ENCODE peak calls at places on chromosomes 16 and 17, in nine cellular contexts. One of them, this sample, is unnamed.

GRCh38 chr17:61415374-61416210 is 15.9 kb downstream of the TBX2 start:
- DNase-seq in pancreas: no peak
- DNase-seq in T47D: no peak
- DNase-seq in activated naive CD4-positive, alpha-beta T cell: no peak
- DNase-seq in adipocyte: peak
- DNase-seq in stromal cell of bone marrow: no peak
- DNase-seq in GM13976: no peak
- DNase-seq in activated T-cell treated with anti-CD3 and anti-CD28 coated beads, Interleukin-2, amount 50 U/mL, for 4 hours: no peak
- DNase-seq in NAMALWA: no peak
- DNase-seq in this sample: peak

GRCh38 chr17:44351961-44352921 is 7.1 kb downstream of the GRN start:
- DNase-seq in pancreas: peak
- DNase-seq in T47D: peak
- DNase-seq in activated naive CD4-positive, alpha-beta T cell: no peak
- DNase-seq in adipocyte: no peak
- DNase-seq in stromal cell of bone marrow: no peak
- DNase-seq in GM13976: peak
- DNase-seq in activated T-cell treated with anti-CD3 and anti-CD28 coated beads, Interleukin-2, amount 50 U/mL, for 4 hours: no peak
- DNase-seq in NAMALWA: no peak
- DNase-seq in this sample: no peak

GRCh38 chr16:85419503-85420408 is 193.4 kb upstream of the GSE1 start:
- DNase-seq in pancreas: peak
- DNase-seq in T47D: no peak
- DNase-seq in activated naive CD4-positive, alpha-beta T cell: no peak
- DNase-seq in adipocyte: no peak
- DNase-seq in stromal cell of bone marrow: no peak
- DNase-seq in GM13976: no peak
- DNase-seq in activated T-cell treated with anti-CD3 and anti-CD28 coated beads, Interleukin-2, amount 50 U/mL, for 4 hours: no peak
- DNase-seq in NAMALWA: no peak
- DNase-seq in this sample: no peak

GRCh38 chr17:21289902-21290571 is 5.5 kb downstream of the MAP2K3 start:
- DNase-seq in pancreas: peak
- DNase-seq in T47D: no peak
- DNase-seq in activated naive CD4-positive, alpha-beta T cell: no peak
- DNase-seq in adipocyte: no peak
- DNase-seq in stromal cell of bone marrow: no peak
- DNase-seq in GM13976: no peak
- DNase-seq in activated T-cell treated with anti-CD3 and anti-CD28 coated beads, Interleukin-2, amount 50 U/mL, for 4 hours: no peak
- DNase-seq in NAMALWA: no peak
- DNase-seq in this sample: no peak

GRCh38 chr17:18257747-18258355 is 687 bp downstream of the FLII start:
- DNase-seq in pancreas: peak
- DNase-seq in T47D: peak
- DNase-seq in activated naive CD4-positive, alpha-beta T cell: no peak
- DNase-seq in adipocyte: peak
- DNase-seq in stromal cell of bone marrow: peak
- DNase-seq in GM13976: peak
- DNase-seq in activated T-cell treated with anti-CD3 and anti-CD28 coated beads, Interleukin-2, amount 50 U/mL, for 4 hours: peak
- DNase-seq in NAMALWA: peak
- DNase-seq in this sample: peak

GRCh38 chr17:78762007-78762406 is 20.1 kb downstream of the CYTH1 start:
- DNase-seq in pancreas: no peak
- DNase-seq in T47D: no peak
- DNase-seq in activated naive CD4-positive, alpha-beta T cell: no peak
- DNase-seq in adipocyte: no peak
- DNase-seq in stromal cell of bone marrow: no peak
- DNase-seq in GM13976: no peak
- DNase-seq in activated T-cell treated with anti-CD3 and anti-CD28 coated beads, Interleukin-2, amount 50 U/mL, for 4 hours: no peak
- DNase-seq in NAMALWA: no peak
- DNase-seq in this sample: no peak

GRCh38 chr17:38868095-38868967 is 1.5 kb upstream of the LASP1 start:
- DNase-seq in pancreas: no peak
- DNase-seq in T47D: no peak
- DNase-seq in activated naive CD4-positive, alpha-beta T cell: no peak
- DNase-seq in adipocyte: peak
- DNase-seq in stromal cell of bone marrow: peak
- DNase-seq in GM13976: no peak
- DNase-seq in activated T-cell treated with anti-CD3 and anti-CD28 coated beads, Interleukin-2, amount 50 U/mL, for 4 hours: no peak
- DNase-seq in NAMALWA: peak
- DNase-seq in this sample: no peak

GRCh38 chr17:2337811-2338657 is 733 bp downstream of the SGSM2 start:
- DNase-seq in pancreas: peak
- DNase-seq in T47D: peak
- DNase-seq in activated naive CD4-positive, alpha-beta T cell: no peak
- DNase-seq in adipocyte: peak
- DNase-seq in stromal cell of bone marrow: peak
- DNase-seq in GM13976: peak
- DNase-seq in activated T-cell treated with anti-CD3 and anti-CD28 coated beads, Interleukin-2, amount 50 U/mL, for 4 hours: peak
- DNase-seq in NAMALWA: peak
- DNase-seq in this sample: peak

GRCh38 chr16:78376452-78376851 is 277.0 kb downstream of the WWOX start:
- DNase-seq in pancreas: no peak
- DNase-seq in T47D: no peak
- DNase-seq in activated naive CD4-positive, alpha-beta T cell: no peak
- DNase-seq in adipocyte: no peak
- DNase-seq in stromal cell of bone marrow: no peak
- DNase-seq in GM13976: no peak
- DNase-seq in activated T-cell treated with anti-CD3 and anti-CD28 coated beads, Interleukin-2, amount 50 U/mL, for 4 hours: no peak
- DNase-seq in NAMALWA: no peak
- DNase-seq in this sample: no peak

GRCh38 chr17:77833769-77834168 is 124.7 kb upstream of the TNRC6C start:
- DNase-seq in pancreas: no peak
- DNase-seq in T47D: no peak
- DNase-seq in activated naive CD4-positive, alpha-beta T cell: no peak
- DNase-seq in adipocyte: no peak
- DNase-seq in stromal cell of bone marrow: no peak
- DNase-seq in GM13976: no peak
- DNase-seq in activated T-cell treated with anti-CD3 and anti-CD28 coated beads, Interleukin-2, amount 50 U/mL, for 4 hours: no peak
- DNase-seq in NAMALWA: no peak
- DNase-seq in this sample: no peak

GRCh38 chr17:15092762-15093161 is 172.4 kb downstream of the PMP22 start:
- DNase-seq in pancreas: no peak
- DNase-seq in T47D: no peak
- DNase-seq in activated naive CD4-positive, alpha-beta T cell: no peak
- DNase-seq in adipocyte: peak
- DNase-seq in stromal cell of bone marrow: no peak
- DNase-seq in GM13976: no peak
- DNase-seq in activated T-cell treated with anti-CD3 and anti-CD28 coated beads, Interleukin-2, amount 50 U/mL, for 4 hours: no peak
- DNase-seq in NAMALWA: no peak
- DNase-seq in this sample: no peak

GRCh38 chr16:56191807-56192643 is 736 bp downstream of the GNAO1 start:
- DNase-seq in pancreas: no peak
- DNase-seq in T47D: no peak
- DNase-seq in activated naive CD4-positive, alpha-beta T cell: no peak
- DNase-seq in adipocyte: peak
- DNase-seq in stromal cell of bone marrow: no peak
- DNase-seq in GM13976: peak
- DNase-seq in activated T-cell treated with anti-CD3 and anti-CD28 coated beads, Interleukin-2, amount 50 U/mL, for 4 hours: no peak
- DNase-seq in NAMALWA: no peak
- DNase-seq in this sample: no peak

GRCh38 chr17:64357191-64357981 is 33.3 kb downstream of the PECAM1 start:
- DNase-seq in pancreas: no peak
- DNase-seq in T47D: no peak
- DNase-seq in activated naive CD4-positive, alpha-beta T cell: no peak
- DNase-seq in adipocyte: peak
- DNase-seq in stromal cell of bone marrow: peak
- DNase-seq in GM13976: no peak
- DNase-seq in activated T-cell treated with anti-CD3 and anti-CD28 coated beads, Interleukin-2, amount 50 U/mL, for 4 hours: no peak
- DNase-seq in NAMALWA: no peak
- DNase-seq in this sample: no peak

GRCh38 chr16:75340715-75341500 is 89.5 kb upstream of the BCAR1 start:
- DNase-seq in pancreas: no peak
- DNase-seq in T47D: no peak
- DNase-seq in activated naive CD4-positive, alpha-beta T cell: no peak
- DNase-seq in adipocyte: peak
- DNase-seq in stromal cell of bone marrow: no peak
- DNase-seq in GM13976: no peak
- DNase-seq in activated T-cell treated with anti-CD3 and anti-CD28 coated beads, Interleukin-2, amount 50 U/mL, for 4 hours: no peak
- DNase-seq in NAMALWA: no peak
- DNase-seq in this sample: no peak

GRCh38 chr17:71118039-71118438 is 948.7 kb downstream of the KCNJ2 start:
- DNase-seq in pancreas: no peak
- DNase-seq in T47D: peak
- DNase-seq in activated naive CD4-positive, alpha-beta T cell: no peak
- DNase-seq in adipocyte: peak
- DNase-seq in stromal cell of bone marrow: no peak
- DNase-seq in GM13976: no peak
- DNase-seq in activated T-cell treated with anti-CD3 and anti-CD28 coated beads, Interleukin-2, amount 50 U/mL, for 4 hours: no peak
- DNase-seq in NAMALWA: no peak
- DNase-seq in this sample: no peak

GRCh38 chr17:74544991-74545441 is 899 bp downstream of the CD300C start:
- DNase-seq in pancreas: no peak
- DNase-seq in T47D: no peak
- DNase-seq in activated naive CD4-positive, alpha-beta T cell: no peak
- DNase-seq in adipocyte: no peak
- DNase-seq in stromal cell of bone marrow: no peak
- DNase-seq in GM13976: no peak
- DNase-seq in activated T-cell treated with anti-CD3 and anti-CD28 coated beads, Interleukin-2, amount 50 U/mL, for 4 hours: no peak
- DNase-seq in NAMALWA: no peak
- DNase-seq in this sample: no peak

GRCh38 chr16:47970291-47970931 is 185.4 kb downstream of the ABCC12 start:
- DNase-seq in pancreas: no peak
- DNase-seq in T47D: peak
- DNase-seq in activated naive CD4-positive, alpha-beta T cell: no peak
- DNase-seq in adipocyte: peak
- DNase-seq in stromal cell of bone marrow: peak
- DNase-seq in GM13976: no peak
- DNase-seq in activated T-cell treated with anti-CD3 and anti-CD28 coated beads, Interleukin-2, amount 50 U/mL, for 4 hours: no peak
- DNase-seq in NAMALWA: peak
- DNase-seq in this sample: no peak

GRCh38 chr16:70589998-70590471 is 56.3 kb upstream of the IL34 start:
- DNase-seq in pancreas: no peak
- DNase-seq in T47D: no peak
- DNase-seq in activated naive CD4-positive, alpha-beta T cell: no peak
- DNase-seq in adipocyte: peak
- DNase-seq in stromal cell of bone marrow: peak
- DNase-seq in GM13976: no peak
- DNase-seq in activated T-cell treated with anti-CD3 and anti-CD28 coated beads, Interleukin-2, amount 50 U/mL, for 4 hours: no peak
- DNase-seq in NAMALWA: no peak
- DNase-seq in this sample: no peak

GRCh38 chr17:40475234-40476210 is 25.9 kb downstream of the TNS4 start:
- DNase-seq in pancreas: no peak
- DNase-seq in T47D: no peak
- DNase-seq in activated naive CD4-positive, alpha-beta T cell: no peak
- DNase-seq in adipocyte: no peak
- DNase-seq in stromal cell of bone marrow: no peak
- DNase-seq in GM13976: no peak
- DNase-seq in activated T-cell treated with anti-CD3 and anti-CD28 coated beads, Interleukin-2, amount 50 U/mL, for 4 hours: no peak
- DNase-seq in NAMALWA: no peak
- DNase-seq in this sample: no peak

GRCh38 chr17:77476006-77476405 is 335.2 kb downstream of the SEC14L1 start:
- DNase-seq in pancreas: no peak
- DNase-seq in T47D: no peak
- DNase-seq in activated naive CD4-positive, alpha-beta T cell: no peak
- DNase-seq in adipocyte: no peak
- DNase-seq in stromal cell of bone marrow: no peak
- DNase-seq in GM13976: no peak
- DNase-seq in activated T-cell treated with anti-CD3 and anti-CD28 coated beads, Interleukin-2, amount 50 U/mL, for 4 hours: no peak
- DNase-seq in NAMALWA: no peak
- DNase-seq in this sample: no peak

GRCh38 chr16:23557779-23558330 is 328 bp downstream of the UBFD1 start:
- DNase-seq in pancreas: no peak
- DNase-seq in T47D: no peak
- DNase-seq in activated naive CD4-positive, alpha-beta T cell: no peak
- DNase-seq in adipocyte: peak
- DNase-seq in stromal cell of bone marrow: no peak
- DNase-seq in GM13976: no peak
- DNase-seq in activated T-cell treated with anti-CD3 and anti-CD28 coated beads, Interleukin-2, amount 50 U/mL, for 4 hours: peak
- DNase-seq in NAMALWA: no peak
- DNase-seq in this sample: peak

GRCh38 chr16:85570735-85571562 is 42.2 kb upstream of the GSE1 start:
- DNase-seq in pancreas: no peak
- DNase-seq in T47D: peak
- DNase-seq in activated naive CD4-positive, alpha-beta T cell: no peak
- DNase-seq in adipocyte: no peak
- DNase-seq in stromal cell of bone marrow: no peak
- DNase-seq in GM13976: peak
- DNase-seq in activated T-cell treated with anti-CD3 and anti-CD28 coated beads, Interleukin-2, amount 50 U/mL, for 4 hours: no peak
- DNase-seq in NAMALWA: peak
- DNase-seq in this sample: no peak

GRCh38 chr17:39634384-39634871 is 2.5 kb upstream of the STARD3 start:
- DNase-seq in pancreas: no peak
- DNase-seq in T47D: peak
- DNase-seq in activated naive CD4-positive, alpha-beta T cell: no peak
- DNase-seq in adipocyte: peak
- DNase-seq in stromal cell of bone marrow: no peak
- DNase-seq in GM13976: no peak
- DNase-seq in activated T-cell treated with anti-CD3 and anti-CD28 coated beads, Interleukin-2, amount 50 U/mL, for 4 hours: no peak
- DNase-seq in NAMALWA: peak
- DNase-seq in this sample: no peak

GRCh38 chr17:21209511-21210175 is 4.3 kb downstream of the TMEM11 start:
- DNase-seq in pancreas: peak
- DNase-seq in T47D: no peak
- DNase-seq in activated naive CD4-positive, alpha-beta T cell: no peak
- DNase-seq in adipocyte: no peak
- DNase-seq in stromal cell of bone marrow: no peak
- DNase-seq in GM13976: no peak
- DNase-seq in activated T-cell treated with anti-CD3 and anti-CD28 coated beads, Interleukin-2, amount 50 U/mL, for 4 hours: no peak
- DNase-seq in NAMALWA: no peak
- DNase-seq in this sample: peak

GRCh38 chr16:66927918-66928649 is 2.7 kb upstream of the RRAD start:
- DNase-seq in pancreas: no peak
- DNase-seq in T47D: no peak
- DNase-seq in activated naive CD4-positive, alpha-beta T cell: no peak
- DNase-seq in adipocyte: no peak
- DNase-seq in stromal cell of bone marrow: no peak
- DNase-seq in GM13976: no peak
- DNase-seq in activated T-cell treated with anti-CD3 and anti-CD28 coated beads, Interleukin-2, amount 50 U/mL, for 4 hours: no peak
- DNase-seq in NAMALWA: no peak
- DNase-seq in this sample: no peak

GRCh38 chr17:40190197-40191021 is 13.1 kb downstream of the RAPGEFL1 start:
- DNase-seq in pancreas: no peak
- DNase-seq in T47D: no peak
- DNase-seq in activated naive CD4-positive, alpha-beta T cell: no peak
- DNase-seq in adipocyte: no peak
- DNase-seq in stromal cell of bone marrow: no peak
- DNase-seq in GM13976: peak
- DNase-seq in activated T-cell treated with anti-CD3 and anti-CD28 coated beads, Interleukin-2, amount 50 U/mL, for 4 hours: peak
- DNase-seq in NAMALWA: peak
- DNase-seq in this sample: no peak

GRCh38 chr16:85910854-85911247 is 11.9 kb downstream of the IRF8 start:
- DNase-seq in pancreas: no peak
- DNase-seq in T47D: no peak
- DNase-seq in activated naive CD4-positive, alpha-beta T cell: no peak
- DNase-seq in adipocyte: no peak
- DNase-seq in stromal cell of bone marrow: no peak
- DNase-seq in GM13976: no peak
- DNase-seq in activated T-cell treated with anti-CD3 and anti-CD28 coated beads, Interleukin-2, amount 50 U/mL, for 4 hours: no peak
- DNase-seq in NAMALWA: no peak
- DNase-seq in this sample: no peak

GRCh38 chr17:70588003-70588402 is 418.7 kb downstream of the KCNJ2 start:
- DNase-seq in pancreas: no peak
- DNase-seq in T47D: no peak
- DNase-seq in activated naive CD4-positive, alpha-beta T cell: no peak
- DNase-seq in adipocyte: no peak
- DNase-seq in stromal cell of bone marrow: no peak
- DNase-seq in GM13976: no peak
- DNase-seq in activated T-cell treated with anti-CD3 and anti-CD28 coated beads, Interleukin-2, amount 50 U/mL, for 4 hours: no peak
- DNase-seq in NAMALWA: no peak
- DNase-seq in this sample: no peak

GRCh38 chr16:85651822-85652430 is 36.8 kb downstream of the GINS2 start:
- DNase-seq in pancreas: peak
- DNase-seq in T47D: no peak
- DNase-seq in activated naive CD4-positive, alpha-beta T cell: no peak
- DNase-seq in adipocyte: peak
- DNase-seq in stromal cell of bone marrow: no peak
- DNase-seq in GM13976: no peak
- DNase-seq in activated T-cell treated with anti-CD3 and anti-CD28 coated beads, Interleukin-2, amount 50 U/mL, for 4 hours: no peak
- DNase-seq in NAMALWA: no peak
- DNase-seq in this sample: no peak

GRCh38 chr16:74275031-74275636 is 21.5 kb upstream of the PSMD7 start:
- DNase-seq in pancreas: no peak
- DNase-seq in T47D: peak
- DNase-seq in activated naive CD4-positive, alpha-beta T cell: no peak
- DNase-seq in adipocyte: peak
- DNase-seq in stromal cell of bone marrow: no peak
- DNase-seq in GM13976: no peak
- DNase-seq in activated T-cell treated with anti-CD3 and anti-CD28 coated beads, Interleukin-2, amount 50 U/mL, for 4 hours: no peak
- DNase-seq in NAMALWA: peak
- DNase-seq in this sample: no peak

This sample was measured in prostate gland.